ENCODE peak calls at places on chromosomes 1 and 21, in five cellular contexts. G, R, F, X and M are unnamed samples.

GRCh38 chr1:15741183-15741850 is 982 bp upstream of the TMEM82 start:
- DNase-seq in R (peak), G (peak), F (peak), X (no peak), M (peak)

GRCh38 chr1:66779475-66780078 is 21.5 kb downstream of the INSL5 start:
- DNase-seq in F (no peak), R (no peak), X (no peak), G (no peak), M (no peak)

GRCh38 chr1:90605070-90605469 is 112.0 kb downstream of the BARHL2 start:
- DNase-seq in R (no peak), G (no peak), X (no peak), F (no peak), M (no peak)

GRCh38 chr1:5938068-5938740 is 54.0 kb downstream of the NPHP4 start:
- DNase-seq in F (no peak), X (no peak), G (no peak), R (no peak), M (no peak)

GRCh38 chr21:15445327-15445726 is 284.5 kb upstream of the USP25 start:
- DNase-seq in X (no peak), F (peak), R (no peak), G (no peak), M (no peak)

GRCh38 chr1:108897865-108898720 is 21.3 kb downstream of the GPSM2 start:
- DNase-seq in F (peak), G (peak), R (no peak), X (no peak), M (no peak)

GRCh38 chr1:70208292-70208691 is 2.9 kb upstream of the LRRC40 start:
- DNase-seq in F (no peak), R (no peak), G (no peak), X (no peak), M (no peak)

GRCh38 chr1:160353223-160353622 is 10.0 kb downstream of the NCSTN start:
- DNase-seq in X (no peak), R (no peak), G (no peak), F (no peak), M (no peak)

GRCh38 chr1:243473281-243474210 is 217.7 kb downstream of the SDCCAG8 start:
- DNase-seq in F (no peak), X (no peak), R (no peak), G (no peak), M (no peak)

GRCh38 chr21:33682992-33683627 is 40.8 kb downstream of the ITSN1 start:
- DNase-seq in R (no peak), G (peak), F (no peak), X (no peak), M (no peak)

GRCh38 chr1:160865316-160865715 is 2.6 kb upstream of the CD244 start:
- DNase-seq in R (no peak), F (no peak), G (peak), X (no peak), M (no peak)

GRCh38 chr1:184289825-184290550 is 96.8 kb upstream of the C1orf21 start:
- DNase-seq in F (peak), R (no peak), X (no peak), G (no peak), M (no peak)

GRCh38 chr1:156684227-156684782 is 7.1 kb upstream of the NES start:
- DNase-seq in G (no peak), X (no peak), R (no peak), F (no peak), M (no peak)

GRCh38 chr1:118209648-118210047 is 24.6 kb upstream of the SPAG17 start:
- DNase-seq in F (no peak), R (no peak), G (no peak), X (no peak), M (no peak)

GRCh38 chr1:1059494-1060280 is 14.4 kb downstream of the RNF223 start:
- DNase-seq in G (peak), F (peak), X (no peak), R (peak), M (peak)

GRCh38 chr1:184743062-184743756 is 11.4 kb downstream of the EDEM3 start:
- DNase-seq in X (no peak), G (no peak), R (no peak), F (no peak), M (no peak)

GRCh38 chr1:226436472-226436854 is 28.6 kb upstream of the PARP1 start:
- DNase-seq in F (no peak), G (no peak), X (no peak), R (no peak), M (no peak)

GRCh38 chr1:119960501-119960900 is 64.2 kb upstream of the ADAM30 start:
- DNase-seq in X (no peak), G (no peak), R (no peak), F (no peak), M (no peak)

GRCh38 chr1:66176012-66176715 is 357.8 kb upstream of the SGIP1 start:
- DNase-seq in F (peak), R (no peak), G (no peak), X (no peak), M (no peak)

GRCh38 chr1:167554028-167554779 is 642 bp upstream of the CREG1 start:
- DNase-seq in G (no peak), R (no peak), X (no peak), F (peak), M (no peak)

GRCh38 chr1:225794954-225795353 is 15.0 kb upstream of the EPHX1 start:
- DNase-seq in F (no peak), G (no peak), X (no peak), R (no peak), M (no peak)

GRCh38 chr1:201597551-201598230 is 58.8 kb downstream of the NAV1 start:
- DNase-seq in G (peak), X (no peak), F (no peak), R (peak), M (no peak)

GRCh38 chr21:38887750-38888149 is 82.0 kb downstream of the ETS2 start:
- DNase-seq in R (no peak), G (no peak), X (no peak), F (no peak), M (no peak)

GRCh38 chr1:62070384-62071011 is 124.2 kb upstream of the L1TD1 start:
- DNase-seq in R (no peak), G (peak), X (no peak), F (peak), M (no peak)

GRCh38 chr1:203776636-203777035 is 11.7 kb downstream of the LAX1 start:
- DNase-seq in X (no peak), R (no peak), G (peak), F (no peak), M (no peak)

GRCh38 chr21:46172863-46173528 is 11.3 kb downstream of the SPATC1L start:
- DNase-seq in R (no peak), F (no peak), X (no peak), G (no peak), M (no peak)

GRCh38 chr1:75643460-75643859 is 32.5 kb upstream of the SLC44A5 start:
- DNase-seq in X (no peak), F (no peak), G (peak), R (no peak), M (no peak)

GRCh38 chr1:203968728-203969127 is 104.2 kb upstream of the SOX13 start:
- DNase-seq in G (no peak), X (no peak), R (no peak), F (no peak), M (no peak)

GRCh38 chr1:115238336-115239147 is 99.5 kb downstream of the NGF start:
- DNase-seq in G (no peak), F (no peak), R (no peak), X (no peak), M (no peak)

GRCh38 chr1:83673287-83673686 is 325.6 kb downstream of the TTLL7 start:
- DNase-seq in G (no peak), X (no peak), R (no peak), F (no peak), M (no peak)

GRCh38 chr1:89610457-89610991 is 22.4 kb upstream of the LRRC8C start:
- DNase-seq in X (no peak), F (no peak), R (no peak), G (no peak), M (peak)

GRCh38 chr1:205582046-205582445 is 49.8 kb downstream of the ELK4 start:
- DNase-seq in X (no peak), G (no peak), R (no peak), F (no peak), M (no peak)

GRCh38 chr1:4684142-4684541 is 29.7 kb downstream of the AJAP1 start:
- DNase-seq in X (no peak), R (no peak), G (no peak), F (no peak), M (no peak)

GRCh38 chr1:226679853-226680516 is 59.1 kb downstream of the ITPKB start:
- DNase-seq in F (peak), G (peak), R (peak), X (no peak), M (peak)

GRCh38 chr1:154404511-154404931 is 622 bp upstream of the IL6R start:
- DNase-seq in X (no peak), R (no peak), F (no peak), G (no peak), M (no peak)

GRCh38 chr1:43395523-43395922 is 5.8 kb downstream of the SZT2 start:
- DNase-seq in G (no peak), R (no peak), X (no peak), F (no peak), M (no peak)

DNA sequence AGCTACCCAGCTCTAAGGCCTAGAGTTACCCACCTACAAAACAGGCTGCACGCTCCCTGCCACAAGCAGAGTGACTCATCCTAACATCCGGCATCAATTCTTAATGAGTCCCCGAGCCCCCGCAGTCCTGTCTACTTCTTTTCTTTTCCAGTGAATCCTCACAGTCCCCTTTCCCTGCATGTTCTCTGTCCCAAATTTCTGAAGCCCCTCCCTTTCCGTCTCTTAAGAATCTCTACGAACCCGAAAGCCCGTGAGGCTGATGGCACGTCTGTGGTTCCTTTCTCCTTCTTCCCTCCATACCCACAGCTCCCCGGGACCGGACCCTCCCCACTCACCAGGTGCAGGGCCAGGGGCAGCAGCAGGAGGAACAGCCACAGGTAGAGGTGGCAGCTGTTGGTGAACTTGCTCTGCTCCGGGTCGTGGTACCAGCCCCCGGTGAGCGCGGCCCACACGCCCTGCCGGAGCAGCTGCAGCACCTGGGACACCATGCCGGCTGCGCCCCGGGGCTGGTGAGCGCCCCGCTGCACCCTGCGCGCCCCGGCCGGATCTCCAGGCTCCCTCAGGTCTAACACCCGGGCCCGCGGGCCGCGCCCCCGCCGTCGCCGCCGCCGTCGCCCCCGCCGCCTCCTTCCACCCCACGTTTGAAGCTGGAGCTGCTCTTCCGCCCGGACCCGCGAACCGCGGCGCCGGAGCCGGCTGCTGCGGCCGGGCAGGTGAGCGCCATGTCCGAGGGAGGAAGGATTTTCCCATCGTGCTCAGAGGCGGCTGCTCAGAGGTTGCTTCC is at the start of gene PCNX2:
- DNase-seq in R (no peak), F (peak), X (peak), G (peak), M (peak)
- TF ChIP-seq CTCF in R (no peak), F (no peak), X (no peak), G (no peak), M (no peak)

GRCh38 chr21:44357064-44357837 is 3.8 kb downstream of the TRPM2 start:
- DNase-seq in X (no peak), G (no peak), F (no peak), R (no peak), M (no peak)

GRCh38 chr21:44364151-44365053 is 11.0 kb downstream of the TRPM2 start:
- DNase-seq in G (no peak), F (peak), R (no peak), X (no peak), M (no peak)

GRCh38 chr21:44356636-44357035 is 3.2 kb downstream of the TRPM2 start:
- DNase-seq in X (no peak), R (no peak), F (no peak), G (no peak), M (no peak)

GRCh38 chr21:44363278-44363677 is 9.9 kb downstream of the TRPM2 start:
- DNase-seq in R (no peak), F (no peak), X (no peak), G (no peak), M (no peak)

GRCh38 chr21:44360174-44360573 is 6.8 kb downstream of the TRPM2 start:
- DNase-seq in G (no peak), R (no peak), X (no peak), F (no peak), M (no peak)
- TF ChIP-seq CTCF in G (no peak), R (no peak), X (no peak), F (peak), M (no peak)

GRCh38 chr1:68321084-68321685 is 88.9 kb upstream of the WLS start:
- DNase-seq in X (no peak), G (peak), R (no peak), F (peak), M (no peak)
- TF ChIP-seq CTCF in X (peak), G (peak), R (peak), F (peak), M (no peak)

GRCh38 chr1:20233866-20234265 is 47.5 kb upstream of the PLA2G2C start:
- DNase-seq in F (no peak), R (no peak), X (no peak), G (no peak), M (no peak)

GRCh38 chr1:20229191-20229590 is 42.9 kb upstream of the PLA2G2C start:
- DNase-seq in R (no peak), F (no peak), G (no peak), X (no peak), M (no peak)

GRCh38 chr1:20237646-20238045 is 51.3 kb upstream of the PLA2G2C start:
- DNase-seq in G (no peak), F (no peak), X (no peak), R (no peak), M (no peak)

GRCh38 chr1:20234761-20235540 is 48.6 kb upstream of the PLA2G2C start:
- DNase-seq in R (no peak), F (no peak), X (no peak), G (no peak), M (no peak)

GRCh38 chr1:20233394-20233793 is 47.1 kb upstream of the PLA2G2C start:
- DNase-seq in R (no peak), X (no peak), F (peak), G (no peak), M (no peak)
- TF ChIP-seq CTCF in R (no peak), X (no peak), F (peak), G (no peak), M (peak)